ENCODE peak calls at places on chromosomes 2 and 18, in seven cellular contexts. Z, X, F, M, R, P and G are unnamed samples. For H3K36me3 and H3K4me1, the result is how much of the 10 kb centered on the place peaks cover.

GRCh38 chr2:43402452-43402937 is 176.1 kb upstream of the ZFP36L2 start:
- DNase-seq in X (no peak), R (peak), M (no peak), Z (no peak), P (no peak), F (no peak), G (no peak)

GRCh38 chr18:56459451-56459777 is 179.0 kb downstream of the TXNL1 start:
- DNase-seq in P (no peak), F (no peak), M (no peak), R (no peak), Z (no peak), X (no peak), G (no peak)

GRCh38 chr2:229270551-229271410 is at the start of gene PID1:
- DNase-seq in M (peak), X (peak), F (no peak), Z (peak), R (peak), P (no peak), G (no peak)

GRCh38 chr2:105294844-105295481 is 34.6 kb downstream of the TGFBRAP1 start:
- DNase-seq in X (no peak), R (peak), P (no peak), F (peak), Z (peak), M (peak), G (peak)

GRCh38 chr2:189702071-189702470 is 27.6 kb downstream of the ANKAR start:
- DNase-seq in F (no peak), X (no peak), R (no peak), Z (no peak), P (no peak), M (no peak), G (no peak)

GRCh38 chr2:121634354-121635307 is 14.6 kb downstream of the CLASP1 start:
- DNase-seq in F (no peak), X (no peak), P (no peak), Z (peak), M (no peak), R (no peak), G (peak)

GRCh38 chr18:37322497-37323035 is 243.0 kb downstream of the CELF4 start:
- DNase-seq in Z (peak), P (no peak), F (peak), M (peak), R (peak), X (no peak), G (no peak)

GRCh38 chr2:174573621-174574081 is 24.0 kb downstream of the WIPF1 start:
- DNase-seq in X (peak), M (no peak), F (no peak), Z (no peak), P (no peak), R (no peak), G (peak)

GRCh38 chr18:32049393-32050161 is 31.0 kb downstream of the RNF125 start:
- DNase-seq in Z (no peak), R (no peak), F (peak), M (peak), P (peak), X (peak), G (no peak)

DNA sequence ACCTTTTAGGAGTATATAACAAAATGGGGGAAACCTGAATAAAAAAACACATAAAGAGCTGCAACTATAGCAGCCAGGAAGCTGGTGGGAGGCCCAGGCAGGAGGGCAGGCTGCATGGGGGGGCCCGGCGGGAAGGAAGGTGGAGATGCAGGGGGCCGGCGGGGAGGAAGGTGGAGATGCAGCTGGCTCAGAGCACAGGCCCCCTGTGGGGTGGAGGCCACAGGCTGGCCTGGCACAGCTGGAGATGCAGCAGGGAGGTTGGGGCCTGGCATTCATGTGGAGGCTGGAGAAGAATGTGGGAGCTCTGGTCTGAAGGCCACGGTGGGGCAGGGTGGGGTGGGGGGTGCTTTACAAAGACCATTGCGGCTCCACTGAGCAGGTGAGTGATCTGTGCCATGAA is 31.4 kb downstream of the FAM228A start:
- DNase-seq in P (no peak), Z (no peak), R (no peak), F (no peak), X (no peak), M (no peak), G (no peak)
- H3K36me3 ChIP-seq in P (under half), Z (under half), R (under half), F (half or more), X (half or more), M (under half), G (under half)

GRCh38 chr2:150484461-150484931 is 3.0 kb downstream of the RND3 start:
- DNase-seq in P (no peak), F (no peak), X (no peak), Z (peak), R (no peak), M (peak), G (no peak)
- H3K4me1 ChIP-seq in P (under half), F (half or more), X (under half), Z (under half), R (under half), M (under half), G (under half)

GRCh38 chr2:128314348-128315121 is 4.1 kb downstream of the HS6ST1 start:
- DNase-seq in F (peak), M (no peak), Z (no peak), R (no peak), X (no peak), P (no peak), G (peak)

GRCh38 chr2:128315829-128316776 is 2.6 kb downstream of the HS6ST1 start:
- DNase-seq in X (peak), R (peak), Z (peak), F (peak), P (no peak), M (no peak), G (peak)

GRCh38 chr2:128316777-128317185 is 1.9 kb downstream of the HS6ST1 start:
- DNase-seq in M (no peak), X (peak), R (no peak), Z (no peak), P (no peak), F (peak), G (peak)

GRCh38 chr2:128314026-128314347 is 4.7 kb downstream of the HS6ST1 start:
- DNase-seq in M (no peak), X (no peak), R (no peak), Z (no peak), P (no peak), F (no peak), G (no peak)

GRCh38 chr2:128315122-128315828 is 3.4 kb downstream of the HS6ST1 start:
- DNase-seq in R (no peak), M (no peak), X (no peak), Z (no peak), F (peak), P (no peak), G (peak)
- H3K4me3 ChIP-seq in R (no peak), M (no peak), X (peak), Z (peak), F (peak), P (no peak), G (peak)

GRCh38 chr2:9480157-9480556 is 5.8 kb downstream of the IAH1 start:
- DNase-seq in F (no peak), R (no peak), M (no peak), X (no peak), Z (no peak), P (no peak), G (no peak)

GRCh38 chr2:9481257-9481922 is 7.0 kb downstream of the IAH1 start:
- DNase-seq in Z (no peak), M (no peak), F (no peak), R (no peak), X (no peak), P (no peak), G (no peak)

GRCh38 chr2:9478526-9478925 is 4.2 kb downstream of the IAH1 start:
- DNase-seq in Z (no peak), M (no peak), X (no peak), F (no peak), P (no peak), R (no peak), G (no peak)

GRCh38 chr2:9474361-9475117 is at the start of gene IAH1:
- DNase-seq in F (peak), X (peak), Z (peak), P (peak), R (peak), M (peak), G (peak)

DNA sequence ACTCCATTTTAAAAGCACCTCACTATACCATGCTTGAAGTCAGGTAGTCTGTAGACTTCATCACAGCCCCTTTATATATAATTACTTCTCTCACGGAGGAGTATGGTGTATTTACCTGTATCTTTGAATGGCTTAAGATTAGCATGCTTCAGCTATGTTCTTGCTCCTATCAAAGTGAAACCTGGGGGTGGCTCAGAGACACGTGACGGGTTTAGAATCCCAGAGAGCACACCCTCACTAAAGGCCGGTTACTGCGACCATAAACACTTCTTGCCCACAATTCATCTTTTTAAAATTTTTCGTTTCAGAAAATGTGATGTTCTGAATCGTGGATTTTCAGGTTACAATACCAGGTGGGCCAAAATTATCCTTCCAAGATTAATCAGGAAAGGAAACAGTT is 3.6 kb downstream of the IAH1 start:
- DNase-seq in P (no peak), F (no peak), X (no peak), Z (no peak), M (no peak), R (no peak), G (no peak)
- H3K36me3 ChIP-seq in P (under half), F (half or more), X (half or more), Z (under half), M (under half), R (under half), G (under half)

GRCh38 chr2:69023236-69023635 is 10.3 kb downstream of the ANTXR1 start:
- DNase-seq in F (no peak), M (no peak), P (no peak), R (no peak), X (no peak), Z (no peak), G (no peak)
- H3K4me1 ChIP-seq in F (under half), M (under half), P (under half), R (under half), X (under half), Z (under half), G (under half)

GRCh38 chr2:9178110-9178904 is 28.3 kb upstream of the ASAP2 start:
- DNase-seq in P (no peak), F (peak), X (no peak), Z (no peak), R (no peak), M (peak), G (peak)
- H3K4me3 ChIP-seq in P (no peak), F (no peak), X (no peak), Z (no peak), R (no peak), M (no peak), G (no peak)

GRCh38 chr2:168454737-168455691 is 1.1 kb upstream of the CERS6 start:
- DNase-seq in M (no peak), Z (no peak), R (no peak), P (no peak), X (no peak), F (no peak), G (no peak)
- H3K36me3 ChIP-seq in M (under half), Z (under half), R (under half), P (under half), X (under half), F (under half), G (under half)

GRCh38 chr2:225275443-225275842 is 124.1 kb upstream of the NYAP2 start:
- DNase-seq in P (no peak), Z (no peak), F (no peak), M (no peak), X (no peak), R (no peak), G (no peak)
- H3K4me1 ChIP-seq in P (under half), Z (under half), F (under half), M (under half), X (under half), R (under half), G (under half)

GRCh38 chr18:72866572-72866900 is 1.3 kb downstream of the NETO1 start:
- DNase-seq in X (no peak), M (no peak), P (no peak), F (no peak), Z (no peak), R (no peak), G (no peak)

GRCh38 chr18:72869786-72870185 is 2.0 kb upstream of the NETO1 start:
- DNase-seq in Z (no peak), F (no peak), X (no peak), P (no peak), R (no peak), M (no peak), G (no peak)

GRCh38 chr18:72866901-72867701 is 686 bp downstream of the NETO1 start:
- DNase-seq in M (no peak), X (no peak), P (no peak), F (no peak), Z (no peak), R (no peak), G (no peak)

GRCh38 chr18:72868666-72869661 is 1.2 kb upstream of the NETO1 start:
- DNase-seq in M (no peak), F (no peak), R (no peak), X (no peak), Z (no peak), P (no peak), G (no peak)

DNA sequence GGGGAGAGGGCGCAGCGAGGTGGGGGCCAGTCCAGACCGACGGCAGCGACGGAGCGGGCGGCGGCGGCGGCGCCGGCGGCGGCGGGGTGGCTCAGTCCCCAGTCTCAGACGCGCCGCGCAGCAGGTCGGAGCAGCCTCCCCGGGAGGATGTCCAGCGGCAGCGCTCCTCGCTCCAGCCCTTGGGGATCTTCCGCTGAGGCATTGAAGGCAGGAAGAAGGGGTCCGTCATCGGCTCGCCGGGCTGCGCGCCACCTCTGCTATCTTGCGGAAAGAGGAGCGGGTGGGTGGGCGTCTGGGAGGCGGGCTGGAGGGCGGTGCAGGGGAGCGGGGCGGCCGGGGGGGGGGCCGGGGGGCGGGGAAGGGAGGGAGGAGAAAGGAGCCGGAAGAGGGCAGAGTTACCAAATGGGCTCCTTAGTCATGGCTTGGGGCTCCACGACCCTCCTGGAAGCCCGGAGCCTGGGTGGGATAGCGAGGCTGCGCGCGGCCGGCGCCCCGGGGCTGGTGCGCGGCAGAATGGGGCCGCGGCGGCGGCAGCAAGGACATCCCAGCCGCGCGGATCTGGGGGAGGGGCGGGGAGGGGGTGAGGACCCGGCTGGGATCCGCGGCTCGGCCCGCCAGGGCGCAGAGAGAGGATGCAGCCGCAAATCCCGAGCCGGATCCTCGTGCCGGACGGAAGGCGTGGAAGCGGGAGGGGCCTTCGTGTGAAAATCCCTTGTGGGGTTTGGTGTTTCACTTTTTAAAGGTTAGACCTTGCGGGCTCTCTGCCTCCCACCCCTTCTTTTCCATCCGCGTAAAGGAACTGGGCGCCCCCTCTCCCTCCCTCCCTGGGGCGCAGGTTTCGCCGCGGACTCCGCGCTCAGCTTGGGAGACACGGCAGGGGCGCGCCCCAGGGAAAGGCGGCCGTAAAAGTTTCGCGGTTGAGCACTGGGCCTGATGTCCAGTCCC is at the start of gene NETO1:
- DNase-seq in Z (no peak), R (no peak), P (no peak), F (no peak), M (no peak), X (no peak), G (no peak)
- H3K4me3 ChIP-seq in Z (peak), R (no peak), P (no peak), F (peak), M (no peak), X (peak), G (peak)

GRCh38 chr18:79720359-79720733 is 40.7 kb downstream of the CTDP1 start:
- DNase-seq in R (no peak), M (no peak), X (no peak), F (no peak), P (no peak), Z (no peak), G (no peak)

GRCh38 chr18:79717555-79718074 is 38.0 kb downstream of the CTDP1 start:
- DNase-seq in M (no peak), Z (no peak), R (no peak), F (no peak), X (no peak), P (no peak), G (no peak)

GRCh38 chr18:79718878-79719477 is 39.4 kb downstream of the CTDP1 start:
- DNase-seq in P (no peak), X (no peak), Z (no peak), R (no peak), F (no peak), M (no peak), G (no peak)

GRCh38 chr18:79717059-79717458 is 37.5 kb downstream of the CTDP1 start:
- DNase-seq in X (no peak), Z (no peak), M (no peak), R (no peak), P (no peak), F (no peak), G (no peak)

DNA sequence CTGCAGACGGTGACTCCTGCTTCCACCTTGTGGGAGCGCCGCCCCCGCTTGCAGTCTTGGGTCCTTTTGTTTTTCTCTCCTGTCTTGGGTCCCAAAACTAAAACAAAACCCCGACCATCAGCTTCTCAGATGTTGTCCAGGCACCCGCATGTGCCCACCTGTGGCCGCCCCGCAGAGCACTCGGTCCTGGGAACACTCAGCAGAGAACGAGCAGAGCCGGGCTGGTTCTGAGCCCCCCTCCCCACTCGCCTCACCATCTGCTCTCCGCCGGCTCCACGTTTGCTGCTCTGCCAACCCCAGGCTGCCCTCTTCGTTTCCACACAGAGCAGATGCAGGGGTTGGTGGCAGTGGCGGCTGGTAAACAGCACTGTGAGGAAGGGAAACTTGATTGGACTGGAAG is 38.5 kb downstream of the CTDP1 start:
- DNase-seq in X (no peak), F (no peak), P (no peak), Z (no peak), M (no peak), R (no peak), G (no peak)
- H3K36me3 ChIP-seq in X (half or more), F (half or more), P (under half), Z (under half), M (under half), R (under half), G (under half)